ENCODE peak calls at places on chromosomes 5 and 9, in four cellular contexts. Q is colonic mucosa, M is H9, N is hepatocyte. E is an unnamed sample.
A peak's percentile ranks its signal among the peaks of the same experiment; 100 is the strongest.

GRCh38 chr9:27394154-27394825 is 97.3 kb upstream of the EQTN start:
- DNase-seq in Q (no peak), M (no peak), N (no peak), E (no peak)

GRCh38 chr5:76162335-76162734 is 79.2 kb downstream of the SV2C start:
- DNase-seq in Q (no peak), M (no peak), N (no peak), E (no peak)

GRCh38 chr5:59829389-59829788 is 64.1 kb downstream of the PDE4D start:
- DNase-seq in Q (no peak), M (no peak), N (no peak), E (no peak)

GRCh38 chr9:134049772-134050588 is 17.8 kb downstream of the BRD3 start:
- DNase-seq in Q (peak; percentile 69), M (no peak), N (no peak), E (no peak)

GRCh38 chr5:164000819-164001218 is 495.4 kb downstream of the MAT2B start:
- DNase-seq in Q (no peak), M (no peak), N (no peak), E (no peak)

GRCh38 chr9:133981958-133982681 is 10.0 kb downstream of the VAV2 start:
- DNase-seq in Q (no peak), M (no peak), N (no peak), E (no peak)

GRCh38 chr9:1173211-1173610 is 123.1 kb downstream of the DMRT2 start:
- DNase-seq in Q (peak; percentile 61), M (no peak), N (no peak), E (no peak)

GRCh38 chr5:168132186-168132585 is 159.3 kb upstream of the WWC1 start:
- DNase-seq in Q (no peak), M (no peak), N (no peak), E (no peak)

GRCh38 chr9:32906213-32906612 is 95.2 kb downstream of the APTX start:
- DNase-seq in Q (no peak), M (no peak), N (no peak), E (no peak)
- H3K27ac ChIP-seq in Q (no peak overlapping the region), M (no peak overlapping the region), N (no peak overlapping the region), E (no peak overlapping the region)

GRCh38 chr5:141960018-141960417 is 2.0 kb upstream of the PCDH12 start:
- DNase-seq in Q (no peak), M (no peak), N (peak; percentile 27), E (no peak)
- TF ChIP-seq CTCF in Q (no peak), M (peak; percentile 30), N (peak; percentile 17), E (no peak)

GRCh38 chr5:179791881-179792611 is 1.7 kb upstream of the LTC4S start:
- DNase-seq in Q (no peak), M (no peak), N (no peak), E (no peak)
- H3K27ac ChIP-seq in Q (peak overlapping the region; percentile 17), M (no peak overlapping the region), N (no peak overlapping the region), E (peak overlapping the region; percentile 5)

GRCh38 chr9:25260056-25260455 is 418.2 kb downstream of the TUSC1 start:
- DNase-seq in Q (no peak), M (no peak), N (no peak), E (no peak)

GRCh38 chr9:25261445-25261844 is 416.8 kb downstream of the TUSC1 start:
- DNase-seq in Q (no peak), M (no peak), N (no peak), E (no peak)
- TF ChIP-seq CTCF in Q (no peak), M (peak; percentile 14), N (no peak), E (no peak)

E was measured in RWPE1.